ENCODE peak calls at places on chromosomes 1 and 21, in four cellular contexts. One of them, this sample, is unnamed.
A peak's percentile ranks its signal among the peaks of the same experiment; 100 is the strongest.

GRCh38 chr21:19507682-19508260 is 1104.2 kb upstream of the TMPRSS15 start:
- DNase-seq in lower lobe of right lung: no peak
- DNase-seq in right lobe of liver: no peak
- DNase-seq in neural progenitor cell: peak; percentile 31
- DNase-seq in this sample: no peak

GRCh38 chr1:89719502-89720306 is 86.8 kb downstream of the LRRC8C start:
- DNase-seq in lower lobe of right lung: no peak
- DNase-seq in right lobe of liver: no peak
- DNase-seq in neural progenitor cell: peak; percentile 50
- DNase-seq in this sample: no peak

GRCh38 chr1:91924146-91924545 is 25.1 kb upstream of the BRDT start:
- DNase-seq in lower lobe of right lung: no peak
- DNase-seq in right lobe of liver: no peak
- DNase-seq in neural progenitor cell: no peak
- DNase-seq in this sample: no peak

GRCh38 chr1:170680428-170680827 is 16.5 kb downstream of the PRRX1 start:
- DNase-seq in lower lobe of right lung: no peak
- DNase-seq in right lobe of liver: no peak
- DNase-seq in neural progenitor cell: no peak
- DNase-seq in this sample: no peak

GRCh38 chr1:151386002-151386401 is 13.4 kb upstream of the PSMB4 start:
- DNase-seq in lower lobe of right lung: no peak
- DNase-seq in right lobe of liver: no peak
- DNase-seq in neural progenitor cell: no peak
- DNase-seq in this sample: no peak

GRCh38 chr21:42905195-42905594 is 12.1 kb downstream of the NDUFV3 start:
- DNase-seq in lower lobe of right lung: no peak
- DNase-seq in right lobe of liver: no peak
- DNase-seq in neural progenitor cell: no peak
- DNase-seq in this sample: no peak

GRCh38 chr1:97094257-97094972 is 372.8 kb downstream of the PTBP2 start:
- DNase-seq in lower lobe of right lung: no peak
- DNase-seq in right lobe of liver: no peak
- DNase-seq in neural progenitor cell: peak; percentile 23
- DNase-seq in this sample: no peak

GRCh38 chr1:216475659-216476276 is 52.5 kb upstream of the USH2A start:
- DNase-seq in lower lobe of right lung: no peak
- DNase-seq in right lobe of liver: no peak
- DNase-seq in neural progenitor cell: no peak
- DNase-seq in this sample: no peak

GRCh38 chr21:45507523-45507875 is 34.7 kb downstream of the SLC19A1 start:
- DNase-seq in lower lobe of right lung: no peak
- DNase-seq in right lobe of liver: peak; percentile 28
- DNase-seq in neural progenitor cell: no peak
- DNase-seq in this sample: no peak

GRCh38 chr1:57761628-57762027 is 337.8 kb upstream of the DAB1 start:
- DNase-seq in lower lobe of right lung: no peak
- DNase-seq in right lobe of liver: no peak
- DNase-seq in neural progenitor cell: no peak
- DNase-seq in this sample: no peak

GRCh38 chr1:166924829-166925541 is 48.9 kb upstream of the TADA1 start:
- DNase-seq in lower lobe of right lung: no peak
- DNase-seq in right lobe of liver: no peak
- DNase-seq in neural progenitor cell: no peak
- DNase-seq in this sample: no peak

GRCh38 chr1:16026723-16027484 is 5.1 kb downstream of the CLCNKA start:
- DNase-seq in lower lobe of right lung: no peak
- DNase-seq in right lobe of liver: no peak
- DNase-seq in neural progenitor cell: peak; percentile 94
- DNase-seq in this sample: no peak

GRCh38 chr1:212915245-212916091 is 34.9 kb upstream of the VASH2 start:
- DNase-seq in lower lobe of right lung: no peak
- DNase-seq in right lobe of liver: no peak
- DNase-seq in neural progenitor cell: peak; percentile 36
- DNase-seq in this sample: no peak

GRCh38 chr1:69523032-69523431 is 44.7 kb upstream of the LRRC7 start:
- DNase-seq in lower lobe of right lung: no peak
- DNase-seq in right lobe of liver: no peak
- DNase-seq in neural progenitor cell: no peak
- DNase-seq in this sample: no peak

GRCh38 chr1:86382878-86383277 is 13.2 kb downstream of the ODF2L start:
- DNase-seq in lower lobe of right lung: no peak
- DNase-seq in right lobe of liver: no peak
- DNase-seq in neural progenitor cell: no peak
- DNase-seq in this sample: no peak

GRCh38 chr1:70442486-70442885 is 31.4 kb downstream of the CTH start:
- DNase-seq in lower lobe of right lung: no peak
- DNase-seq in right lobe of liver: no peak
- DNase-seq in neural progenitor cell: no peak
- DNase-seq in this sample: no peak

GRCh38 chr1:8706995-8707396 is 110.4 kb downstream of the RERE start:
- DNase-seq in lower lobe of right lung: no peak
- DNase-seq in right lobe of liver: no peak
- DNase-seq in neural progenitor cell: peak; percentile 36
- DNase-seq in this sample: no peak

GRCh38 chr21:33075596-33076195 is 5.8 kb downstream of the OLIG1 start:
- DNase-seq in lower lobe of right lung: no peak
- DNase-seq in right lobe of liver: no peak
- DNase-seq in neural progenitor cell: peak; percentile 17
- DNase-seq in this sample: no peak

DNA sequence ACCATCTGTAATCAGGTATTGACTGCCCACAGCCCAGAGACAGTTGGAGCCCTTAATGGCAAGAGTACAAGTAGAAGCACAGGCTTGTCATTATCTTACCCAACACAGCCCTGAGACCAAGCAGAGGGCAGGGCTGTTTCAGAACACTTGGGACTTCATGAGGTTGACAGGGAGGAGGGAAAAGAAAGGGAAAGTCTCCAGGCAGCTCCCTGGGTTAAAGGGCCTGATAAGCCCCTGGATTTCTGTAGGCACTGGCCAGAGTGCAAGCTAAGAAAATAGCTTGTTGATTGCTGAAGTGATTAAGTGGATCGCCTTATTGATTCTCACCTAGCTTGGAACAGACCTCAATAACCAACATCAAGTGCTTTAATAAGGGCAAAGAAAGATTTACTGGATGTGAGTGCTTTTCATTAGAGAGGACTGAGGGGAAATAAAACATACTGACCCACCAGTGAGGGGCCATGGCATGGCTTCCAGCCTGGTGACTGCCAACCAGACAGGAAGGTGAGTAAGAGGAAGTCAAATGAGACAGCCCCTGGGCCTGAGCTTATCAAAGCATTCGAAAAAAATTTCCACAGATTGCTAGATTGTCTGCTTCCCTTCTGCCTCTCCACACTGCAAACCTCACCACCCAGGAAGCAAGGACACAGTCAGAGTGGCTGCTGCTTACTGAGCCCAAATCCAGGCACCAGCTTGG is 121.4 kb upstream of the NFIA start:
- DNase-seq in lower lobe of right lung: no peak
- DNase-seq in right lobe of liver: no peak
- DNase-seq in neural progenitor cell: no peak
- DNase-seq in this sample: no peak
- H3K27ac ChIP-seq in lower lobe of right lung: no peak overlapping the region
- H3K27ac ChIP-seq in right lobe of liver: no peak overlapping the region
- H3K27ac ChIP-seq in neural progenitor cell: no peak overlapping the region
- H3K27ac ChIP-seq in this sample: peak overlapping the region; percentile 8

DNA sequence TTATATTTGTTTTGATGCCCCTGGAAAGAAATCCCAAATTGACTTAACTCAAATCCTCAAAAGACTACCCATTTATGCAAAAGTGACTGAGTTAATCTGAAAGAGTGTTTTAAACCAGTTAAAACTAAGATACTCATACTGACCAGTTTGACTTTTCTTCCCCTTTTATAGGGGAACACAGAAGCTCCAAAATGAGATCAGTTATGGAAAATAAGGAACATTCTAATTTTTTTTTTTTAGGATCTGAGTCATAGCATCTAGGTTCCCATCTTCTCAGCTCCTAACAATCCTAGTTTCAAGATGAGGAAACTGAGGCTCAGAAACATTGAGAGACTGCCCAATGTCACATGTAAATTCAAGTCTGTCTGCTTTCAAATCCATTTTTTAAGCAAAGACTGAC is 231.1 kb upstream of the RUNX1 start:
- DNase-seq in lower lobe of right lung: no peak
- DNase-seq in right lobe of liver: no peak
- DNase-seq in neural progenitor cell: no peak
- DNase-seq in this sample: no peak
- TF ChIP-seq CTCF in lower lobe of right lung: no peak
- TF ChIP-seq CTCF in right lobe of liver: no peak
- TF ChIP-seq CTCF in neural progenitor cell: no peak
- TF ChIP-seq CTCF in this sample: no peak

GRCh38 chr21:30615199-30615598 is 1.0 kb upstream of the KRTAP20-1 start:
- DNase-seq in lower lobe of right lung: no peak
- DNase-seq in right lobe of liver: no peak
- DNase-seq in neural progenitor cell: no peak
- DNase-seq in this sample: no peak
- H3K4me3 ChIP-seq in lower lobe of right lung: no peak overlapping the region
- H3K4me3 ChIP-seq in right lobe of liver: no peak overlapping the region
- H3K4me3 ChIP-seq in neural progenitor cell: no peak overlapping the region
- H3K4me3 ChIP-seq in this sample: no peak overlapping the region

GRCh38 chr1:229879746-229880145 is 187.3 kb upstream of the GALNT2 start:
- DNase-seq in lower lobe of right lung: no peak
- DNase-seq in right lobe of liver: no peak
- DNase-seq in neural progenitor cell: no peak
- DNase-seq in this sample: no peak

GRCh38 chr1:229883504-229884200 is 183.4 kb upstream of the GALNT2 start:
- DNase-seq in lower lobe of right lung: no peak
- DNase-seq in right lobe of liver: no peak
- DNase-seq in neural progenitor cell: no peak
- DNase-seq in this sample: no peak

GRCh38 chr1:229882621-229883020 is 184.4 kb upstream of the GALNT2 start:
- DNase-seq in lower lobe of right lung: no peak
- DNase-seq in right lobe of liver: no peak
- DNase-seq in neural progenitor cell: no peak
- DNase-seq in this sample: no peak

GRCh38 chr1:229884765-229885164 is 182.3 kb upstream of the GALNT2 start:
- DNase-seq in lower lobe of right lung: no peak
- DNase-seq in right lobe of liver: no peak
- DNase-seq in neural progenitor cell: no peak
- DNase-seq in this sample: no peak

GRCh38 chr1:229880271-229881170 is 186.5 kb upstream of the GALNT2 start:
- DNase-seq in lower lobe of right lung: no peak
- DNase-seq in right lobe of liver: no peak
- DNase-seq in neural progenitor cell: no peak
- DNase-seq in this sample: no peak
- H3K27ac ChIP-seq in lower lobe of right lung: no peak overlapping the region
- H3K27ac ChIP-seq in right lobe of liver: no peak overlapping the region
- H3K27ac ChIP-seq in neural progenitor cell: no peak overlapping the region
- H3K27ac ChIP-seq in this sample: no peak overlapping the region

GRCh38 chr21:40173833-40174232 is 306.6 kb downstream of the PCP4 start:
- DNase-seq in lower lobe of right lung: no peak
- DNase-seq in right lobe of liver: no peak
- DNase-seq in neural progenitor cell: peak; percentile 43
- DNase-seq in this sample: no peak
- TF ChIP-seq CTCF in lower lobe of right lung: no peak
- TF ChIP-seq CTCF in right lobe of liver: no peak
- TF ChIP-seq CTCF in neural progenitor cell: peak; percentile 43
- TF ChIP-seq CTCF in this sample: no peak

DNA sequence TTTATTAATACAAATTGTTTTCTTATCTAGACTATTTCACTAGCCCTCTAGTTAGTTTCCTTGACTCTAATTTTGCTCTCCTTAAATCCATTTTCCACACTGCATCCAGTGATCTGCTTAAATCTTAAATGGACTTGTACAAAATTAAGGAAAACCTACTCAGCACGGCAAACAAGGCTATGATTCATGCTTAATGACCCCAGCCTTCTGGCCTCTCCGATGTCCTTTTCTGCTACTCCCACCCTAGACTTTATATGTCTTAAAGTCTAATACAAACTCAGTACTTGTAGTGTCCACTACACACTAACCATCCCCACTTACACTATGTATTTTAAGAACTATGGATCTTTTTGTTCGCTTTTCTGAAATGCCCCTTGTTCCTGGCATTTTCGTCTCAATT is 2.2 kb downstream of the TMED5 start:
- DNase-seq in lower lobe of right lung: no peak
- DNase-seq in right lobe of liver: no peak
- DNase-seq in neural progenitor cell: no peak
- DNase-seq in this sample: no peak
- H3K4me3 ChIP-seq in lower lobe of right lung: peak overlapping the region; percentile 77
- H3K4me3 ChIP-seq in right lobe of liver: peak overlapping the region; percentile 85
- H3K4me3 ChIP-seq in neural progenitor cell: peak overlapping the region; percentile 95
- H3K4me3 ChIP-seq in this sample: peak overlapping the region; percentile 82

GRCh38 chr21:34814529-34814951 is 145.7 kb downstream of the CLIC6 start:
- DNase-seq in lower lobe of right lung: no peak
- DNase-seq in right lobe of liver: no peak
- DNase-seq in neural progenitor cell: no peak
- DNase-seq in this sample: no peak
- H3K27ac ChIP-seq in lower lobe of right lung: no peak overlapping the region
- H3K27ac ChIP-seq in right lobe of liver: no peak overlapping the region
- H3K27ac ChIP-seq in neural progenitor cell: no peak overlapping the region
- H3K27ac ChIP-seq in this sample: no peak overlapping the region